ENCODE peak calls at places on chromosomes 4 and X, in five cellular contexts. O, J, N, L and B are unnamed samples.

GRCh38 chrX:21666679-21667078 is 8.5 kb upstream of the KLHL34 start:
- DNase-seq in O (no peak), J (no peak), N (no peak), L (no peak), B (no peak)

GRCh38 chr4:121791481-121791880 is 9.6 kb upstream of the EXOSC9 start:
- DNase-seq in O (no peak), J (no peak), N (peak; percentile 77), L (peak; percentile 31), B (no peak)

GRCh38 chrX:11629593-11630211 is 36.0 kb downstream of the ARHGAP6 start:
- DNase-seq in O (peak; percentile 21), J (peak; percentile 30), N (peak; percentile 25), L (peak; percentile 69), B (peak; percentile 26)

GRCh38 chr4:85672959-85673358 is 198.0 kb downstream of the ARHGAP24 start:
- DNase-seq in O (no peak), J (no peak), N (no peak), L (no peak), B (no peak)

GRCh38 chr4:102328045-102328444 is 17.2 kb downstream of the SLC39A8 start:
- DNase-seq in O (no peak), J (no peak), N (no peak), L (no peak), B (no peak)

GRCh38 chrX:152904151-152905080 is 6.5 kb downstream of the ZNF185 start:
- DNase-seq in O (no peak), J (no peak), N (peak; percentile 13), L (peak; percentile 53), B (no peak)

GRCh38 chr4:107258359-107258758 is 222.2 kb upstream of the DKK2 start:
- DNase-seq in O (no peak), J (no peak), N (peak; percentile 11), L (no peak), B (no peak)

GRCh38 chrX:13691845-13692334 is 3.0 kb downstream of the RAB9A start:
- DNase-seq in O (no peak), J (no peak), N (no peak), L (no peak), B (no peak)

GRCh38 chrX:20452487-20452886 is 185.8 kb upstream of the RPS6KA3 start:
- DNase-seq in O (no peak), J (peak; percentile 8), N (no peak), L (no peak), B (no peak)

GRCh38 chr4:142840516-142841123 is 5.5 kb downstream of the INPP4B start:
- DNase-seq in O (no peak), J (peak; percentile 43), N (no peak), L (no peak), B (peak; percentile 16)

GRCh38 chrX:29581223-29581622 is 634.1 kb upstream of the MAGEB2 start:
- DNase-seq in O (no peak), J (no peak), N (no peak), L (no peak), B (no peak)

GRCh38 chr4:141730805-141731204 is 94.4 kb downstream of the IL15 start:
- DNase-seq in O (no peak), J (no peak), N (no peak), L (no peak), B (no peak)

GRCh38 chrX:153245288-153245731 is 66.2 kb downstream of the MAGEA1 start:
- DNase-seq in O (no peak), J (no peak), N (no peak), L (no peak), B (peak; percentile 9)

GRCh38 chr4:125432078-125432477 is 117.3 kb downstream of the FAT4 start:
- DNase-seq in O (no peak), J (no peak), N (no peak), L (no peak), B (no peak)

GRCh38 chr4:168486961-168487820 is 6.9 kb upstream of the DDX60L start:
- DNase-seq in O (no peak), J (no peak), N (no peak), L (peak; percentile 41), B (peak; percentile 78)

GRCh38 chrX:24145340-24146186 is 4.0 kb upstream of the ZFX start:
- DNase-seq in O (no peak), J (no peak), N (peak; percentile 27), L (peak; percentile 17), B (no peak)

GRCh38 chrX:25002658-25003015 is 13.1 kb downstream of the ARX start:
- DNase-seq in O (peak; percentile 56), J (no peak), N (no peak), L (no peak), B (no peak)

DNA sequence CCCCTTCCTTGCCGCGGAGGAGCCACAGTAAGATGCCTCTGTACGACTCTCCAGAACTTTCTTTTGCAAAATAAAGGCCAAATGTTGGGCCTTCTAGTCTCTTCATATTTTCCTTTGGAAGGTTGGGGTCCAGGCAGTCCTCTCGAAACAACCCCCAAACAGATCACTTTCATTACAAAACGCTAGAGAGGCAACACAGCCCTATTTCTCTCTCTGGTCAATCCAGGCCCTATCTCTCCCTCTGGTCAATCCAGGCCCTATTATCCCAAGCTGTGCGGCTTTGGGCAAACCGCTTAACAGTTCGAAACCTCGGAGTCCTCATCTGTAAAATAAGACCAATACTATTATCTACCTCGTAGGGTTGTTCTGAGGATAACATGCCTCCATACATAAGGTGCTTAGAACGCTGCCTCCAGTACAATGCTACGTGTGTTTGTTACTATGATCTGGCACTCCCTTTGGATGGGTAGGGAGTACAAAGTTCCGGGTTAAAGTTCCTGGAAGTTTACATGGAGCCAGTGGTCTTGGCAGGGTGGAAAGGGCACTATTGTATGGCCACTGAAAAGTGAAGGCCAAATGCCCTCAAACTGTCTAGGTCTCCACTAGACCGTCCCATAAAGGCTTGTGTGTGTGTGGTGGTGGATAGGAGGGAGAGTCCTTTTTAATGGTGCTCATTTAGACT is 75.4 kb upstream of the BCOR start:
- DNase-seq in O (no peak), J (no peak), N (no peak), L (no peak), B (no peak)
- H3K4me3 ChIP-seq in O (no peak overlapping the region), J (peak overlapping the region; percentile 68), N (peak overlapping the region; percentile 44), L (no peak overlapping the region), B (peak overlapping the region; percentile 48)

DNA sequence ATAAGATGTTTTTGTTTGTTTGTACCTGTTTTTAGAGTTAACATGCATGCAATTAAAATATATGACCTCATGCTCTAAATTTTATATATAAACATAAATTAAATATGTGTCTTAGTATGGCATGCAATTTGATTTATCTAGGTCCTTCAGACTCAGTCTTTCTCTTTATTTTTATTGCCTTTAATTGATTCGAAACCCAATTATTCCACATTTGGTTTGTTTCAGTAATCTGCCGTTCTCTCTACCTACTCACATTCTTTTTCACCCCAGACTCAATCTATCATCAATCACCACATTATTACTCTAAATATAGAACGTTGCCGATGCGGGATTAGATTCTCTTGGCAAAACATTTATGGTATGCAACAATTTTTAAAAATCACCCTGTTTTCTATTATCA is 1492.8 kb downstream of the RAPGEF2 start:
- DNase-seq in O (no peak), J (no peak), N (no peak), L (no peak), B (no peak)
- H3K4me3 ChIP-seq in O (no peak overlapping the region), J (no peak overlapping the region), N (no peak overlapping the region), L (no peak overlapping the region), B (no peak overlapping the region)

DNA sequence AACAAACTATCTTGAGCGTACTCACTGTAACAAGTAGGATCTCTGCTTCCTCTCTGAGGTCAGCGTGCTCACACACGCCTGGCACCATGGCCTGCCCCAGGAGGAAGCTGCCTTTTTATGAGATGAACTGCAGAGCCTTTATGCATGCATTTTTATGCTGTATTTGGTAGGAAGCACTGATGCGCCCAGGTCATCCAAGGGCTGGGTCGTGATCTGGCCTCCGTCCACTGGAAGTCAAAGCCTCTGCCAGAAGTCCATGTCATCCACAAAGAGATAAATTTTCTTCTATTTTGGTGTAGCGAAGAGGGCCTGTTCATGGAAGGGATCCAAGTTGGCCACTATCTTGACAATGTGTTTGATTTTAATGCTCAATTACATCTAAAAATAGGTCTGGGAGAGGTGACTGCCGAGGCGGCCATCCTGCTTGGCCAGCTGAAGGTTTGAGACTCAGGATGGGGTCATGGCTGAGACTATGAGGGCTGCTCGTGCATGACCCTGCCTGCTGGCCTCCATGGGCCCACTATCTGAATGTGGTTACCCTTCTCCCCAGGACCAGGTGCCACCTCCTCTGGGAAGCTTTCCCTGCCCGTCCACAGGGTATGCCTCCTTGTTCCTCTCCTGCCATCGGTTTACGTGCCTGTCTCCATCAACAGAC is 50.3 kb downstream of the HTRA3 start:
- DNase-seq in O (peak; percentile 46), J (no peak), N (no peak), L (no peak), B (no peak)
- H3K4me3 ChIP-seq in O (no peak overlapping the region), J (no peak overlapping the region), N (no peak overlapping the region), L (no peak overlapping the region), B (no peak overlapping the region)

DNA sequence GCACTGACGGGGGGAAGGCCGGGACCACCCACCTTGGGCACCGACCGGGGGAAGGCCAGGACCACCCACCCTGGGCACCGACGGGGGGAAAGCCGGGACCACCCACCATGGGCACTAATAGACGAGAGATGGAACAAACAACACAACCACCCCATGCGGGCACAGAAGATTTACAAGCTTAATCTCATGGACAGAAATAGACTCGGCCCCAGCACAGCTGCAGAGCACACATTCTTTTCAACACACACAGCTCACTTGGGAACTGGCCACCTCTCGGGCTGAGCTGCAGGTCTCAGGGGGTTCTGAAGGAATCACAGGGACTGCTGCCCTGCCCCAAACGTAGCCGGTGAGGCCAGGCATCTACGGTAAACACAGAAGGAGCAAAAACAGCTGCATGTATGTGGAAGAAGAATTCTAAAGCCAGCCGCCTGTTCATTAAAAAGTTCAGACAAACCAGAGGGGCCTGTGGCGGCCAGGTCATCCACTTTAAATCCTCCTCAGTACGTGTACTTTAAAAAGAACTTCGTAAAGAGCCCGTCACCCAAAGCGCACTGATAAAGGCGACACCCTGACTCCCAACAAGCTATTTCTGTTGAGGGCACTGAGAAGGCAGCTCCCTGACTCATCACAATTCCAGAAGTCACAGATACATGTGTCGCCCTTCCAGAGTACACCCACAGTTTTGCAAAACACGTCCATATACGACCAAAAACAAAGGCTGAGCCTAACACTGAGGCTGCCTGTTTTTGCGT is 17.7 kb downstream of the PPP2R3B start:
- DNase-seq in O (no peak), J (no peak), N (no peak), L (peak; percentile 25), B (no peak)
- H3K4me3 ChIP-seq in O (no peak overlapping the region), J (no peak overlapping the region), N (no peak overlapping the region), L (no peak overlapping the region), B (no peak overlapping the region)

GRCh38 chr4:118973295-118973694 is 84.6 kb downstream of the SYNPO2 start:
- DNase-seq in O (no peak), J (no peak), N (no peak), L (no peak), B (no peak)
- H3K4me3 ChIP-seq in O (no peak overlapping the region), J (no peak overlapping the region), N (no peak overlapping the region), L (no peak overlapping the region), B (no peak overlapping the region)